ENCODE peak calls at places on chromosomes 2 and 18, in five cellular contexts. B is ELF-1; X is activated T-helper 1 cell treated with anti-CD3 and anti-CD28 coated beads, Interleukin-12 subunit alpha, Interleukin-12 subunit beta, Interleukin-2, Interleukin-4 antibody, amounts not matched to agents 30 ng/mL and 10 ng/mL and 1 ng/mL, durations not matched to agents 14 hours and 24 hours and 36 hours; Z is A549; S is activated gamma-delta T cell treated with Interleukin-2 at 50 U/mL for 16 hours. E is an unnamed sample.

GRCh38 chr18:55473078-55473477 is 114.9 kb downstream of the TCF4 start:
- DNase-seq in B (no peak), X (no peak), Z (no peak), S (no peak), E (no peak)

GRCh38 chr2:173150087-173150486 is 74.4 kb downstream of the MAP3K20 start:
- DNase-seq in B (no peak), X (no peak), Z (no peak), S (no peak), E (no peak)

GRCh38 chr2:237478095-237478494 is 9.0 kb upstream of the MLPH start:
- DNase-seq in B (no peak), X (no peak), Z (no peak), S (no peak), E (no peak)

GRCh38 chr2:200300650-200301314 is 5.7 kb upstream of the SPATS2L start:
- DNase-seq in B (peak), X (no peak), Z (peak), S (no peak), E (no peak)

GRCh38 chr2:219540784-219541504 is 2.7 kb downstream of the CHPF start:
- DNase-seq in B (no peak), X (no peak), Z (no peak), S (no peak), E (no peak)

GRCh38 chr2:54879598-54880355 is 156.3 kb downstream of the EML6 start:
- DNase-seq in B (no peak), X (no peak), Z (no peak), S (no peak), E (no peak)

GRCh38 chr18:79629606-79630005 is 50.0 kb upstream of the CTDP1 start:
- DNase-seq in B (no peak), X (no peak), Z (no peak), S (no peak), E (no peak)

GRCh38 chr2:238929242-238930081 is 81.6 kb downstream of the TWIST2 start:
- DNase-seq in B (no peak), X (no peak), Z (no peak), S (no peak), E (no peak)

GRCh38 chr18:50679656-50680055 is 119.8 kb downstream of the MAPK4 start:
- DNase-seq in B (no peak), X (no peak), Z (no peak), S (no peak), E (no peak)

GRCh38 chr2:66461751-66462150 is 26.8 kb downstream of the MEIS1 start:
- DNase-seq in B (no peak), X (no peak), Z (no peak), S (no peak), E (no peak)

GRCh38 chr2:177164584-177165052 is 48.0 kb upstream of the HNRNPA3 start:
- DNase-seq in B (peak), X (peak), Z (peak), S (peak), E (peak)

GRCh38 chr2:62200291-62200841 is 4.5 kb downstream of the B3GNT2 start:
- DNase-seq in B (no peak), X (no peak), Z (no peak), S (no peak), E (peak)

GRCh38 chr2:200845669-200846325 is 18.7 kb downstream of the CLK1 start:
- DNase-seq in B (no peak), X (no peak), Z (no peak), S (no peak), E (no peak)

GRCh38 chr2:20650880-20651730 is at the start of gene HS1BP3:
- DNase-seq in B (peak), X (peak), Z (peak), S (peak), E (peak)